ENCODE peak calls at places on chromosomes 7 and 10, in ten cellular contexts. R is pancreas, M is neural progenitor cell, F is testis, G is tibial artery, S is endothelial cell, B is right lobe of liver, J is choroid plexus epithelial cell, U is HL-60, E is GM13976. H is an unnamed sample.

GRCh38 chr7:146960747-146961416 is 844.3 kb downstream of the CNTNAP2 start:
- DNase-seq in B (no peak), G (no peak), E (no peak), F (no peak), S (no peak), U (no peak), M (peak), J (no peak), R (no peak), H (no peak)

GRCh38 chr7:115060095-115060830 is 138.4 kb downstream of the MDFIC start:
- DNase-seq in U (peak), S (no peak), B (no peak), M (no peak), G (peak), F (no peak), J (no peak), R (no peak), E (no peak), H (no peak)

GRCh38 chr10:67612577-67613537 is 83.1 kb downstream of the CTNNA3 start:
- DNase-seq in F (no peak), E (peak), S (no peak), B (no peak), M (no peak), G (no peak), R (no peak), J (peak), U (peak), H (no peak)

GRCh38 chr7:108455833-108456677 is at the start of gene NRCAM:
- DNase-seq in U (peak), S (peak), G (no peak), F (peak), R (peak), B (peak), E (peak), M (peak), J (peak), H (peak)

GRCh38 chr10:84333864-84334451 is 5.6 kb downstream of the CCSER2 start:
- DNase-seq in S (no peak), J (peak), E (peak), F (no peak), R (no peak), B (no peak), M (no peak), G (no peak), U (peak), H (no peak)

GRCh38 chr10:103044942-103045489 is 126.9 kb downstream of the CNNM2 start:
- DNase-seq in F (no peak), R (no peak), J (peak), S (no peak), G (no peak), M (no peak), B (no peak), E (no peak), U (no peak), H (no peak)

GRCh38 chr7:44327981-44328380 is 2.6 kb upstream of the CAMK2B start:
- DNase-seq in F (no peak), R (no peak), M (no peak), S (no peak), B (no peak), G (no peak), U (no peak), J (no peak), E (no peak), H (no peak)

GRCh38 chr10:75406158-75407065 is 4.8 kb upstream of the ZNF503 start:
- DNase-seq in E (no peak), B (no peak), M (peak), R (no peak), J (no peak), S (no peak), U (no peak), F (no peak), G (no peak), H (no peak)

GRCh38 chr7:139748373-139748765 is 29.4 kb downstream of the HIPK2 start:
- DNase-seq in F (peak), M (no peak), G (no peak), R (no peak), E (no peak), J (no peak), U (no peak), B (no peak), S (no peak), H (no peak)

GRCh38 chr10:92108120-92108519 is 182.8 kb downstream of the CPEB3 start:
- DNase-seq in B (no peak), G (no peak), S (no peak), J (no peak), F (no peak), M (no peak), R (no peak), E (no peak), U (no peak), H (no peak)

GRCh38 chr7:131098527-131098926 is 229.1 kb upstream of the MKLN1 start:
- DNase-seq in U (no peak), E (no peak), F (no peak), M (no peak), R (no peak), G (no peak), J (no peak), S (no peak), B (no peak), H (no peak)

GRCh38 chr7:158371856-158372255 is 215.8 kb downstream of the PTPRN2 start:
- DNase-seq in M (no peak), R (peak), S (no peak), U (no peak), G (no peak), F (no peak), E (no peak), J (no peak), B (no peak), H (peak)

GRCh38 chr10:44962870-44963738 is 3.5 kb downstream of the RASSF4 start:
- DNase-seq in S (no peak), B (peak), M (peak), J (no peak), E (no peak), G (no peak), F (no peak), U (peak), R (no peak), H (no peak)
- TF ChIP-seq CTCF in S (no peak), B (no peak), M (peak), J (peak), E (no peak), G (peak), F (no peak), U (peak), R (no peak), H (peak)

GRCh38 chr7:35424869-35425495 is 171.1 kb upstream of the TBX20 start:
- DNase-seq in R (peak), G (peak), F (peak), J (peak), M (peak), S (peak), E (peak), U (peak), B (peak), H (no peak)
- TF ChIP-seq CTCF in R (peak), G (peak), F (peak), J (peak), M (peak), S (peak), E (peak), U (peak), B (peak), H (peak)

GRCh38 chr7:54877683-54878082 is 118.7 kb upstream of the SEC61G start:
- DNase-seq in U (no peak), R (no peak), B (no peak), G (no peak), S (no peak), M (no peak), E (no peak), J (peak), F (no peak), H (no peak)
- TF ChIP-seq CTCF in U (no peak), R (no peak), B (peak), G (no peak), S (no peak), M (no peak), E (no peak), J (peak), F (no peak), H (peak)

DNA sequence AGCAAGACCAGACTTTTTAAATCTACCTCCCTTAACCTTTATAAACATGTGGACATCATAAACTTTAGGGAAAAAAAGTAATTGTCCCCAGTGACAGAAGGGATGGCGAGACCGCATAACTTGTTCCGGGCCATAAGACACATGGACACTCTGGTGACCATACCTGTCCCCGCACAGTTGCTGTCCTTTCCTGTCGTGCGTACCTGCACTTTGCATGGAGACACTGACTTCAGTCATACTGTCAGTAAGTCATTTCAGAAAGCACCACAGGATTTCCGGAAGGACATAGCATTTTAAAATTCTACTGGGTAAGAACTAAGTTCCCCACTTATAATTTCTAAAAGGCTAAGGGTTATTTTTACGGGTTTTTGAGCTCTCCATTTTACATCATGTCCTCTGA is 120.9 kb downstream of the CREB5 start:
- DNase-seq in U (no peak), M (no peak), J (no peak), G (no peak), S (no peak), B (no peak), R (no peak), F (no peak), E (peak), H (no peak)
- TF ChIP-seq CTCF in U (no peak), M (no peak), J (no peak), G (no peak), S (no peak), B (no peak), R (no peak), F (no peak), E (no peak), H (no peak)